ENCODE peak calls at places on chromosome 4, in six cellular contexts. R is HCT116, N is HepG2, F is SK-N-SH, S is K562, O is GM12878. H is an unnamed sample.

GRCh38 chr4:8039290-8039689 is 99.6 kb upstream of the AFAP1 start:
- DNase-seq in O (no peak), N (no peak), R (no peak), S (no peak), F (peak; percentile 85), H (peak; percentile 67)

GRCh38 chr4:53921856-53922255 is 142.5 kb downstream of the CHIC2 start:
- DNase-seq in S (no peak), F (no peak), N (no peak), O (no peak), R (no peak), H (no peak)

GRCh38 chr4:73614468-73614867 is 5.8 kb downstream of the RASSF6 start:
- DNase-seq in N (no peak), F (no peak), O (no peak), S (no peak), R (no peak), H (no peak)

GRCh38 chr4:174084542-174084941 is 198.9 kb downstream of the FBXO8 start:
- DNase-seq in N (no peak), R (no peak), F (no peak), O (no peak), S (no peak), H (no peak)

GRCh38 chr4:129218355-129218754 is 122.4 kb downstream of the C4orf33 start:
- DNase-seq in R (no peak), N (no peak), S (no peak), F (no peak), O (no peak), H (peak; percentile 44)

GRCh38 chr4:133151681-133152329 is 2.7 kb downstream of the PCDH10 start:
- DNase-seq in S (no peak), N (no peak), F (peak; percentile 44), R (no peak), O (no peak), H (peak; percentile 75)

GRCh38 chr4:92333056-92333455 is 29.3 kb downstream of the GRID2 start:
- DNase-seq in F (no peak), N (no peak), R (no peak), S (no peak), O (no peak), H (no peak)

GRCh38 chr4:157075401-157075800 is 549 bp upstream of the GLRB start:
- DNase-seq in N (no peak), R (no peak), O (no peak), F (no peak), S (no peak), H (no peak)

GRCh38 chr4:23630110-23630509 is 259.7 kb downstream of the PPARGC1A start:
- DNase-seq in N (no peak), S (no peak), O (no peak), R (no peak), F (no peak), H (no peak)

GRCh38 chr4:115234405-115235093 is 121.1 kb upstream of the NDST4 start:
- DNase-seq in F (peak; percentile 15), O (peak; percentile 12), R (peak; percentile 22), S (no peak), N (peak; percentile 5), H (peak; percentile 34)

GRCh38 chr4:101682946-101683345 is 107.6 kb upstream of the BANK1 start:
- DNase-seq in N (no peak), O (no peak), F (no peak), S (no peak), R (no peak), H (no peak)

GRCh38 chr4:1531683-1532548 is 125.7 kb upstream of the NKX1-1 start:
- DNase-seq in R (no peak), N (no peak), F (no peak), S (no peak), O (no peak), H (no peak)

GRCh38 chr4:30948653-30949052 is 228.5 kb downstream of the PCDH7 start:
- DNase-seq in S (no peak), O (no peak), N (no peak), F (no peak), R (peak; percentile 90), H (no peak)

GRCh38 chr4:116796022-116796421 is 289.4 kb downstream of the TRAM1L1 start:
- DNase-seq in R (no peak), F (no peak), N (no peak), S (no peak), O (no peak), H (peak; percentile 64)

GRCh38 chr4:69523385-69524132 is 27.9 kb upstream of the UGT2B4 start:
- DNase-seq in S (no peak), R (no peak), O (no peak), F (no peak), N (no peak), H (peak; percentile 34)
- TF ChIP-seq POLR2AphosphoS5 in S (no peak), R (no peak), O (no peak), F (no peak), N (no peak), H (no peak)

DNA sequence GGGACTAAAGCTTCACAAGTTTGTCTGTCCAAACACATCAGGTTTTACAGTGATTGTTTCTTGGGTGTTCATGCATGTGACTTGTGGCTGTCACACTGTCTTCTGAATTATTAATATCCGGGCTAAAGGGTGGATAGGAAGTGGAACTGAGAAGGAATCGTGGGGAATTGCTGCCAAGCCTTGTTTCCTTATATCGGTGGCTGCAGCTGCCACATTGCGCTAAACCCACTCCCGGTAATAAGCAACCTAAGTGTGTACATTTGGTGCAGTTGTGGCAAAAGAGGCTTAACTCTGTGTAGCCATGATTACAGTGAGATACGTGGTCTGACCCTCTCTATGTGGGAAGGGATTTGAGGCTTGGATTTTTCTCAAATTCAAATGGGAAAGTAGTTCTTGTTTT is 30.7 kb downstream of the SEPTIN11 start:
- DNase-seq in O (no peak), F (no peak), N (no peak), R (no peak), S (no peak), H (no peak)
- TF ChIP-seq REST in O (no peak), F (no peak), N (no peak), R (no peak), S (no peak), H (no peak)

GRCh38 chr4:152106781-152107321 is 346.0 kb upstream of the GATB start:
- DNase-seq in R (no peak), F (no peak), O (no peak), S (no peak), N (no peak), H (no peak)
- H3K4me2 ChIP-seq in R (peak overlapping the region; percentile 61), F (peak overlapping the region; percentile 21), O (no peak overlapping the region), S (no peak overlapping the region), N (no peak overlapping the region), H (no peak overlapping the region)

GRCh38 chr4:184432127-184432922 is 42.0 kb downstream of the IRF2 start:
- DNase-seq in F (no peak), N (no peak), O (no peak), S (no peak), R (no peak), H (no peak)
- TF ChIP-seq POLR2AphosphoS5 in F (no peak), N (no peak), O (no peak), S (no peak), R (no peak), H (no peak)

DNA sequence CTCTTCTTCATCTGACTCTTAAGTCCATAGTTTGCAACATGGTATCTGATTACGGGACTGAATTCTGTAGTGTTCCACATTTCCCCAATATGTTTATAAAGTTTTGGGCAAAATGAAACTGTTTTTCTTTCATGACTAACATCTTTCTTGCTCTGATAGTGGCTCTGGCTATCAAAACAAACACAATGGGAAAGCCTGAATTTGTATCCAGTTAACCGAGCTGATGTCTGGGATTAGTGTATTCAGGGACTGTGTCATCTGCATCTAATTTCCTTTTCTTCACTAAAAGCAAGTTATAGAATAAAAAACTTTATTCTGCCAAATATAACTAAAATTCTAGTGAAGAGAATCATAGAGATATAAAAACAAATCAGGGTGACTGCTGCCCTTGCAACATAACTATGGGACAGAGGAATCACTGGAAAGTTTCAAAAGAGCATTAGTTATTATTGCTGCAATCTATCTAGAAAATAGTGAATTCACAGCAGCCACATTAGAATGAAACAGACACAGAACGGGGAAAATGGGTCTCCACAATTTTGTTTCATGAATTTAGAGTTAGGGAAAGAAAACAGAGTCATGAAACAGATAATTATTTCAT is 61.3 kb downstream of the ANTXR2 start:
- DNase-seq in N (no peak), S (no peak), F (no peak), R (no peak), O (no peak), H (no peak)
- TF ChIP-seq REST in N (no peak), S (no peak), F (no peak), R (no peak), O (no peak), H (no peak)

H was measured in GM23338.